ENCODE peak calls at places on chromosomes 11 and 22, in seven cellular contexts. One of them, this sample, is unnamed.

GRCh38 chr11:112885744-112886706 is 75.2 kb upstream of the NCAM1 start:
- DNase-seq in GM12878: no peak
- DNase-seq in astrocyte of the cerebellum: no peak
- DNase-seq in fibroblast of lung: no peak
- DNase-seq in COR-L47: peak
- DNase-seq in NCI-H1105 treated with DMSO at 0.1 percent for 48 hours: peak
- DNase-seq in neural progenitor cell: no peak
- DNase-seq in this sample: no peak

GRCh38 chr22:36465232-36466021 is 16.0 kb downstream of the TXN2 start:
- DNase-seq in GM12878: no peak
- DNase-seq in astrocyte of the cerebellum: peak
- DNase-seq in fibroblast of lung: peak
- DNase-seq in COR-L47: no peak
- DNase-seq in NCI-H1105 treated with DMSO at 0.1 percent for 48 hours: no peak
- DNase-seq in neural progenitor cell: no peak
- DNase-seq in this sample: no peak

GRCh38 chr22:38327805-38328204 is 10.6 kb upstream of the CSNK1E start:
- DNase-seq in GM12878: no peak
- DNase-seq in astrocyte of the cerebellum: no peak
- DNase-seq in fibroblast of lung: peak
- DNase-seq in COR-L47: no peak
- DNase-seq in NCI-H1105 treated with DMSO at 0.1 percent for 48 hours: no peak
- DNase-seq in neural progenitor cell: no peak
- DNase-seq in this sample: no peak

GRCh38 chr22:39493759-39494158 is 8.3 kb upstream of the MIEF1 start:
- DNase-seq in GM12878: no peak
- DNase-seq in astrocyte of the cerebellum: peak
- DNase-seq in fibroblast of lung: peak
- DNase-seq in COR-L47: no peak
- DNase-seq in NCI-H1105 treated with DMSO at 0.1 percent for 48 hours: no peak
- DNase-seq in neural progenitor cell: no peak
- DNase-seq in this sample: no peak

GRCh38 chr11:125258626-125259025 is 94.1 kb downstream of the PKNOX2 start:
- DNase-seq in GM12878: no peak
- DNase-seq in astrocyte of the cerebellum: no peak
- DNase-seq in fibroblast of lung: no peak
- DNase-seq in COR-L47: no peak
- DNase-seq in NCI-H1105 treated with DMSO at 0.1 percent for 48 hours: no peak
- DNase-seq in neural progenitor cell: no peak
- DNase-seq in this sample: peak

GRCh38 chr11:120272303-120272702 is 32.4 kb downstream of the POU2F3 start:
- DNase-seq in GM12878: no peak
- DNase-seq in astrocyte of the cerebellum: no peak
- DNase-seq in fibroblast of lung: peak
- DNase-seq in COR-L47: no peak
- DNase-seq in NCI-H1105 treated with DMSO at 0.1 percent for 48 hours: no peak
- DNase-seq in neural progenitor cell: no peak
- DNase-seq in this sample: peak

GRCh38 chr11:110763249-110764011 is 51.2 kb upstream of the ARHGAP20 start:
- DNase-seq in GM12878: no peak
- DNase-seq in astrocyte of the cerebellum: peak
- DNase-seq in fibroblast of lung: peak
- DNase-seq in COR-L47: peak
- DNase-seq in NCI-H1105 treated with DMSO at 0.1 percent for 48 hours: peak
- DNase-seq in neural progenitor cell: no peak
- DNase-seq in this sample: no peak

GRCh38 chr11:57779275-57779674 is 17.7 kb downstream of the CTNND1 start:
- DNase-seq in GM12878: no peak
- DNase-seq in astrocyte of the cerebellum: no peak
- DNase-seq in fibroblast of lung: no peak
- DNase-seq in COR-L47: no peak
- DNase-seq in NCI-H1105 treated with DMSO at 0.1 percent for 48 hours: no peak
- DNase-seq in neural progenitor cell: peak
- DNase-seq in this sample: no peak

GRCh38 chr11:126148317-126148716 is 63.1 kb downstream of the RPUSD4 start:
- DNase-seq in GM12878: no peak
- DNase-seq in astrocyte of the cerebellum: no peak
- DNase-seq in fibroblast of lung: no peak
- DNase-seq in COR-L47: no peak
- DNase-seq in NCI-H1105 treated with DMSO at 0.1 percent for 48 hours: no peak
- DNase-seq in neural progenitor cell: no peak
- DNase-seq in this sample: no peak

GRCh38 chr22:20238567-20239062 is 29.5 kb downstream of the RTN4R start:
- DNase-seq in GM12878: no peak
- DNase-seq in astrocyte of the cerebellum: no peak
- DNase-seq in fibroblast of lung: no peak
- DNase-seq in COR-L47: peak
- DNase-seq in NCI-H1105 treated with DMSO at 0.1 percent for 48 hours: peak
- DNase-seq in neural progenitor cell: peak
- DNase-seq in this sample: peak

GRCh38 chr22:32864041-32864440 is 62.5 kb downstream of the TIMP3 start:
- DNase-seq in GM12878: no peak
- DNase-seq in astrocyte of the cerebellum: no peak
- DNase-seq in fibroblast of lung: peak
- DNase-seq in COR-L47: no peak
- DNase-seq in NCI-H1105 treated with DMSO at 0.1 percent for 48 hours: no peak
- DNase-seq in neural progenitor cell: no peak
- DNase-seq in this sample: no peak

GRCh38 chr22:46078241-46079092 is 71.9 kb upstream of the PPARA start:
- DNase-seq in GM12878: no peak
- DNase-seq in astrocyte of the cerebellum: no peak
- DNase-seq in fibroblast of lung: peak
- DNase-seq in COR-L47: peak
- DNase-seq in NCI-H1105 treated with DMSO at 0.1 percent for 48 hours: peak
- DNase-seq in neural progenitor cell: no peak
- DNase-seq in this sample: peak